ENCODE peak calls at places on chromosome 5, in six cellular contexts. V is GM12865, I is choroid plexus epithelial cell, G is mesenchymal stem cell, Q is HTR-8/SVneo, A is AG04450. Z is an unnamed sample.

GRCh38 chr5:180606215-180606785 is 15.0 kb upstream of the SCGB3A1 start:
- DNase-seq in A (no peak), Q (no peak), V (no peak), G (no peak), I (no peak), Z (no peak)

GRCh38 chr5:138725153-138725884 is 27.9 kb upstream of the CTNNA1 start:
- DNase-seq in V (peak), A (peak), G (peak), I (peak), Q (peak), Z (no peak)

GRCh38 chr5:96565843-96566242 is 96.3 kb upstream of the CAST start:
- DNase-seq in Q (no peak), I (peak), V (peak), G (peak), A (peak), Z (no peak)

GRCh38 chr5:141934099-141934844 is 10.6 kb downstream of the DELE1 start:
- DNase-seq in G (no peak), A (no peak), Q (no peak), I (peak), V (no peak), Z (no peak)

GRCh38 chr5:86679529-86679928 is 61.8 kb downstream of the COX7C start:
- DNase-seq in A (peak), V (peak), G (peak), Q (peak), I (peak), Z (peak)

GRCh38 chr5:31854625-31855526 is 215.9 kb downstream of the PDZD2 start:
- DNase-seq in Q (peak), A (no peak), G (peak), I (peak), V (no peak), Z (no peak)

GRCh38 chr5:159133041-159133741 is 33.5 kb upstream of the EBF1 start:
- DNase-seq in I (peak), G (peak), V (peak), Q (peak), A (peak), Z (peak)

GRCh38 chr5:128158342-128158741 is 74.8 kb downstream of the SLC12A2 start:
- DNase-seq in Q (no peak), I (no peak), A (no peak), V (no peak), G (no peak), Z (no peak)

GRCh38 chr5:20420991-20421595 is 433.1 kb upstream of the CDH18 start:
- DNase-seq in G (no peak), Q (no peak), I (no peak), A (no peak), V (no peak), Z (no peak)

GRCh38 chr5:54229041-54229780 is 81.2 kb downstream of the ARL15 start:
- DNase-seq in Q (peak), G (peak), V (peak), I (peak), A (peak), Z (no peak)

GRCh38 chr5:4212981-4213819 is 617.6 kb downstream of the IRX1 start:
- DNase-seq in I (no peak), G (no peak), A (no peak), Q (no peak), V (no peak), Z (no peak)

GRCh38 chr5:108998216-108998615 is 250.5 kb downstream of the FER start:
- DNase-seq in A (no peak), Q (no peak), V (no peak), G (no peak), I (no peak), Z (no peak)

GRCh38 chr5:120139039-120139438 is 325.1 kb upstream of the PRR16 start:
- DNase-seq in A (peak), G (peak), Q (peak), V (no peak), I (peak), Z (peak)

GRCh38 chr5:5572010-5572982 is 149.8 kb downstream of the ICE1 start:
- DNase-seq in A (no peak), V (no peak), I (no peak), Q (no peak), G (no peak), Z (no peak)

GRCh38 chr5:32630867-32631491 is 45.6 kb downstream of the SUB1 start:
- DNase-seq in A (no peak), I (no peak), G (no peak), V (no peak), Q (no peak), Z (no peak)

GRCh38 chr5:174798411-174798930 is 74.1 kb downstream of the MSX2 start:
- DNase-seq in G (no peak), V (no peak), A (no peak), I (no peak), Q (no peak), Z (no peak)

Z was measured in AG04449.